ENCODE peak calls at places on chromosomes 13 and 19, in eight cellular contexts. P is neural progenitor cell, L is GM23248, Y is GM23338, Z is PC-3, M is hepatocyte, R is HCT116, H is MM.1S. V is an unnamed sample.

GRCh38 chr13:50685491-50685890 is 158.0 kb downstream of the DLEU7 start:
- DNase-seq in P (peak; percentile 58), L (peak; percentile 40), Y (peak; percentile 44), Z (peak; percentile 30), M (no peak), R (no peak), H (no peak), V (no peak)

GRCh38 chr19:2132731-2133490 is 18.5 kb downstream of the AP3D1 start:
- DNase-seq in P (no peak), L (peak; percentile 57), Y (no peak), Z (no peak), M (no peak), R (no peak), H (no peak), V (no peak)

GRCh38 chr13:35979378-35979911 is 151.7 kb downstream of the DCLK1 start:
- DNase-seq in P (no peak), L (peak; percentile 96), Y (no peak), Z (peak; percentile 78), M (peak; percentile 25), R (no peak), H (no peak), V (no peak)

GRCh38 chr13:113862191-113862765 is 1.6 kb downstream of the GAS6 start:
- DNase-seq in P (no peak), L (no peak), Y (no peak), Z (no peak), M (no peak), R (no peak), H (peak; percentile 51), V (no peak)

GRCh38 chr13:111115051-111115840 is at the start of gene ARHGEF7:
- DNase-seq in P (peak; percentile 79), L (peak; percentile 69), Y (peak; percentile 69), Z (no peak), M (peak; percentile 57), R (no peak), H (no peak), V (no peak)

GRCh38 chr13:109760951-109761350 is 25.4 kb downstream of the IRS2 start:
- DNase-seq in P (no peak), L (no peak), Y (no peak), Z (no peak), M (no peak), R (no peak), H (no peak), V (no peak)

GRCh38 chr13:49060698-49061387 is 85.1 kb downstream of the FNDC3A start:
- DNase-seq in P (no peak), L (peak; percentile 78), Y (no peak), Z (peak; percentile 23), M (no peak), R (no peak), H (no peak), V (no peak)

GRCh38 chr13:48904668-48905290 is 70.9 kb upstream of the FNDC3A start:
- DNase-seq in P (no peak), L (no peak), Y (no peak), Z (no peak), M (no peak), R (no peak), H (no peak), V (no peak)

GRCh38 chr13:67557642-67558241 is 327.6 kb upstream of the PCDH9 start:
- DNase-seq in P (no peak), L (peak; percentile 0), Y (no peak), Z (no peak), M (no peak), R (no peak), H (no peak), V (no peak)

GRCh38 chr13:43390582-43390981 is 367.2 kb downstream of the DNAJC15 start:
- DNase-seq in P (no peak), L (no peak), Y (no peak), Z (no peak), M (no peak), R (no peak), H (peak; percentile 38), V (no peak)

GRCh38 chr13:110485604-110486003 is 75.9 kb downstream of the RAB20 start:
- DNase-seq in P (peak; percentile 83), L (no peak), Y (peak; percentile 98), Z (no peak), M (no peak), R (no peak), H (no peak), V (no peak)

GRCh38 chr19:45009625-45010255 is 8.5 kb downstream of the RELB start:
- DNase-seq in P (no peak), L (no peak), Y (no peak), Z (no peak), M (no peak), R (no peak), H (no peak), V (no peak)

GRCh38 chr13:26061947-26062346 is 10.1 kb upstream of the SHISA2 start:
- DNase-seq in P (no peak), L (peak; percentile 88), Y (no peak), Z (peak; percentile 90), M (peak; percentile 16), R (no peak), H (no peak), V (no peak)
- H3K4me2 ChIP-seq in P (no peak overlapping the region), L (peak overlapping the region; percentile 65), Y (no peak overlapping the region), Z (peak overlapping the region; percentile 54), M (no peak overlapping the region), R (no peak overlapping the region), H (no peak overlapping the region), V (no peak overlapping the region)

DNA sequence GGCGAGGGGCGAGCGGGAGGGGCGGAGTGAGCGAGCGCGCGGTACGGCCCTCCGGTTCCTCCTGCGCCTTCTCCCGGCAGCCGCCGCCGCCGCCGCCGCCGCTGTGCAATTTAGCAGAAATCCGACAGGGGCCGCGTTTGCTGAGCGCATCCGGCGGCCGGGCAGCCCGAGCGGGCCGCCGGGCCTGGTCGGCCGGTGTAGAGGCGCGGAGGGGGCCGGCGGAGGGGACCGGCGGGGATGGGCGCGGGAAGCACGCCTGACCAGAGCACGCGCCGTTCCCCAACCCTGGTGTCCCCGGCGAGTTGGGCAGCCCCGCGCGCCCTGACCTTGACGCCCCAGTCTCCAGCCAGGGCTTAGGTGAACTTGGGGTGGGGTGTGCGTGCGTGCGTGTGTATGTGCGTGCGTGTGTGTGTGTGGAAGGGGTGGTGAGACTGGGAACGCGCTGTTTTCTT is 144.5 kb upstream of the ZNF536 start:
- DNase-seq in P (peak; percentile 94), L (peak; percentile 90), Y (peak; percentile 85), Z (peak; percentile 48), M (peak; percentile 88), R (peak; percentile 13), H (peak; percentile 23), V (peak; percentile 41)
- TF ChIP-seq EZH2phosphoT487 in P (peak; percentile 2), L (no peak), Y (no peak), Z (no peak), M (no peak), R (no peak), H (no peak), V (no peak)

GRCh38 chr19:33577947-33578346 is 43.8 kb upstream of the CHST8 start:
- DNase-seq in P (no peak), L (no peak), Y (no peak), Z (no peak), M (no peak), R (no peak), H (no peak), V (no peak)
- H3K4me2 ChIP-seq in P (no peak overlapping the region), L (no peak overlapping the region), Y (no peak overlapping the region), Z (no peak overlapping the region), M (no peak overlapping the region), R (no peak overlapping the region), H (no peak overlapping the region), V (no peak overlapping the region)

GRCh38 chr19:10852098-10852800 is 4.0 kb downstream of the C19orf38 start:
- DNase-seq in P (no peak), L (peak; percentile 76), Y (no peak), Z (peak; percentile 74), M (no peak), R (no peak), H (no peak), V (no peak)
- TF ChIP-seq EZH2phosphoT487 in P (no peak), L (no peak), Y (no peak), Z (no peak), M (no peak), R (no peak), H (no peak), V (no peak)

GRCh38 chr19:56840452-56841193 is at the start of the genes PEG3 and ZIM2:
- DNase-seq in P (no peak), L (peak; percentile 35), Y (no peak), Z (no peak), M (no peak), R (no peak), H (no peak), V (no peak)
- H3K4me2 ChIP-seq in P (no peak within 1 kb of the TSS), L (peak within 1 kb of the TSS; percentile 20), Y (no peak within 1 kb of the TSS), Z (peak within 1 kb of the TSS; percentile 20), M (no peak within 1 kb of the TSS), R (no peak within 1 kb of the TSS), H (no peak within 1 kb of the TSS), V (no peak within 1 kb of the TSS)

DNA sequence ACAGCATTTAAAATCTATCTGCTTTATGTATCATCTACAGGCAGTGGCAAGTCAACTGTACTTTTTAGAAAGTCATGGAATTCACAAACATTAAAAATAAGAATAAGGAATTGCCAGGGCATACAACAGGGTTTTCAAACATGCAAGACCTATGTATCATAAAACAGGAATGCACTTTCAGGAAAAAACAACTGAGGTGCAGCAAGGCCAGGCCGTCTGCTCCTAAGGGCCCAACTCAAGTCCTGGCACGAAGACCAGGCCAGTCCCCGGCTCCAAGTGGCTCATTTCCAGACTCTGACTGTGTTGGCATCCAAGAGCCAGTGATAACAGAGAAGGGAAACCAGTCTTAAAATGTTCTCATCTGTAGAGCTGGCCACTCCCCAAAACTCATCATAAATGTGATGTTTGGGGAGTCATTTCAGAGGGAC is 7.1 kb downstream of the RFX2 start:
- DNase-seq in P (no peak), L (peak; percentile 96), Y (no peak), Z (peak; percentile 85), M (no peak), R (no peak), H (no peak), V (no peak)
- TF ChIP-seq EZH2phosphoT487 in P (no peak), L (no peak), Y (no peak), Z (no peak), M (no peak), R (no peak), H (no peak), V (no peak)

V was measured in OCI-LY7.